ENCODE peak calls at places on chromosome 20, in ten cellular contexts. J, H, B, P, V, D, R, S, I and Z are unnamed samples.

GRCh38 chr20:20360464-20360863 is 7.4 kb upstream of the INSM1 start:
- DNase-seq in J (no peak), H (peak; percentile 80), B (no peak), P (peak; percentile 25), V (peak; percentile 42), D (no peak), R (no peak), S (peak; percentile 83), I (no peak), Z (peak; percentile 43)

GRCh38 chr20:50992336-50992732 is 30.6 kb downstream of the KCNG1 start:
- DNase-seq in J (no peak), H (no peak), B (peak; percentile 45), P (no peak), V (no peak), D (no peak), R (no peak), S (peak; percentile 81), I (no peak), Z (no peak)

GRCh38 chr20:61736001-61736635 is 329.6 kb downstream of the TAF4 start:
- DNase-seq in J (no peak), H (no peak), B (no peak), P (no peak), V (no peak), D (no peak), R (peak; percentile 27), S (no peak), I (no peak), Z (peak; percentile 19)

GRCh38 chr20:6994452-6994851 is 227.0 kb downstream of the BMP2 start:
- DNase-seq in J (no peak), H (no peak), B (no peak), P (peak; percentile 77), V (no peak), D (no peak), R (no peak), S (no peak), I (no peak), Z (no peak)

GRCh38 chr20:17066955-17067354 is 159.9 kb upstream of the PCSK2 start:
- DNase-seq in J (no peak), H (no peak), B (no peak), P (no peak), V (no peak), D (no peak), R (no peak), S (peak; percentile 72), I (no peak), Z (no peak)

GRCh38 chr20:13423472-13424173 is 202.5 kb downstream of the ISM1 start:
- DNase-seq in J (no peak), H (no peak), B (no peak), P (no peak), V (no peak), D (no peak), R (no peak), S (no peak), I (no peak), Z (no peak)

GRCh38 chr20:23066772-23067171 is 17.3 kb upstream of the THBD start:
- DNase-seq in J (no peak), H (no peak), B (no peak), P (no peak), V (no peak), D (no peak), R (no peak), S (no peak), I (no peak), Z (no peak)

GRCh38 chr20:47258745-47259695 is 97.5 kb downstream of the ZMYND8 start:
- DNase-seq in J (no peak), H (peak; percentile 24), B (no peak), P (peak; percentile 86), V (peak; percentile 97), D (no peak), R (no peak), S (no peak), I (peak; percentile 41), Z (no peak)

GRCh38 chr20:9769954-9770353 is 68.9 kb downstream of the PAK5 start:
- DNase-seq in J (no peak), H (no peak), B (no peak), P (no peak), V (no peak), D (no peak), R (no peak), S (no peak), I (no peak), Z (no peak)

GRCh38 chr20:22453244-22454080 is 130.9 kb downstream of the FOXA2 start:
- DNase-seq in J (no peak), H (peak; percentile 6), B (no peak), P (no peak), V (peak; percentile 27), D (no peak), R (no peak), S (no peak), I (no peak), Z (peak; percentile 62)

GRCh38 chr20:50794846-50795634 is at the start of gene BCAS4:
- DNase-seq in J (peak; percentile 82), H (peak; percentile 88), B (peak; percentile 66), P (peak; percentile 45), V (peak; percentile 61), D (peak; percentile 70), R (peak; percentile 80), S (peak; percentile 95), I (peak; percentile 51), Z (no peak)

GRCh38 chr20:57717797-57718196 is 8.0 kb upstream of the PMEPA1 start:
- DNase-seq in J (no peak), H (no peak), B (no peak), P (peak; percentile 74), V (peak; percentile 64), D (no peak), R (no peak), S (no peak), I (no peak), Z (no peak)

GRCh38 chr20:61065853-61066252 is 186.2 kb upstream of the CDH4 start:
- DNase-seq in J (no peak), H (no peak), B (no peak), P (no peak), V (no peak), D (no peak), R (no peak), S (peak; percentile 65), I (no peak), Z (no peak)

GRCh38 chr20:49712118-49712517 is 1.6 kb downstream of the B4GALT5 start:
- DNase-seq in J (no peak), H (no peak), B (no peak), P (no peak), V (no peak), D (no peak), R (no peak), S (no peak), I (no peak), Z (no peak)

GRCh38 chr20:25637247-25637646 is 13.4 kb upstream of the NANP start:
- DNase-seq in J (no peak), H (no peak), B (no peak), P (no peak), V (no peak), D (no peak), R (no peak), S (no peak), I (no peak), Z (no peak)

DNA sequence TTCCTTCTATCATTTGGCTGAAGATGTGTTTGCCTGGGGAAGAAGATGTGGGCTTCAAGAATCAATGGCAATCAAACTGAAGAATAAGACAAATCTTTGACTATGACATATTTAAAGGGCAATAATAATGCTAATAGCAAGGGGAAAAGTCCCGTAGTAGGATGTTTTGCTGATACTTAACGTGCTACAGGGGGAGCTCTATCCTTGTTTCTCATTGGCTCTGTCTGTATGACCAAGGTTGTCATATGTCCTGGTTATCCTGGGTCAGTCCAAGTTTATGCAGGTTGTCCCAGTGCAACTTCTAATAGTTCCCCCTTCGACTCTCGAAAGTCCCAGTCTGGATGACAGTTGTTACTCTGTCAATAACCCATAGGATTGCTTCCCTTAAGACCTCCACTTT is 321.3 kb downstream of the DHX35 start:
- DNase-seq in J (no peak), H (no peak), B (no peak), P (no peak), V (no peak), D (no peak), R (no peak), S (no peak), I (no peak), Z (no peak)
- H3K27ac ChIP-seq in J (no peak overlapping the region), H (no peak overlapping the region), B (no peak overlapping the region), P (no peak overlapping the region), V (no peak overlapping the region), D (no peak overlapping the region), R (no peak overlapping the region), S (no peak overlapping the region), I (no peak overlapping the region), Z (peak overlapping the region; percentile 37)

DNA sequence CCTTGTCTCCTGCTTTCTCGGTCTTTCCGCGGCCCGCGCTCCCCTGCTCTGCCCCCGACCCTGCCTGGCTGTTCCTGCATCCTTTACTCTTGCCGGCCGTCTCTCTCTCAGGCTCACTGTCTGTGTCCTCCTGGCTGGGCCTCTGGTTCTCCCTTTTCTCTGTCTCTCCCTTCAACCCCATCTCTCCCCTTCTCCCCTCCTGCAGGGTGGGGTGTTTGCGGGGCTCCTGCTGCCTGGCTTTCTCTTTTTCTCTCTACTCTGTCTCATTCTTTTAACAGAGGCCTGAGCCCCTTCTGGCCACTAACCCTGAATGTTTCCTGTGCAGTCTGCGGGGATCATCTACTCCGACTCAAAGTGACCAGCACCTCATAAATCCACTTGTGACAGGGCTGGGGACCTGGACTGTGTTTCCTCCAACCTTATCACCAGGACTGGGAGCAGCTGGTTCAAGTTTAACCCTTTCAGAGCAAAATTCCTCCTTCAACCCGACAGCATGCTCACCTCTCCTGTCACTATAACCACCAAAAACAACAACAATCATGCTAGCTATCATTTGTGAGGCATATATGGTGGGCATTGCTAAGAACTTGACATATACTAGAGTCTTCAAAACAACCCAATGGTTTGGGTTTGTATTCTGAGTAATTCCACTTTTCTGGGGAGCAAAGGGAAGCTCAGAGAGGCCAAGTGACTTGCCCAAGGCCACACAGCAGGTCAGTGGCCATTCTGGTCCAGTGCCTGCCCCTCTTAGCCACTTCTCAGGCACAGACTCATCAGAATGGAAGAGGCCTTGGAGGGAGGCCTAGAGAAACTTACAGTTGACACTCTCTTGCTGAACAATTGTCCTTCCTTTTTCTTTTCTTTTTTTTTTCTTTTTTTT is 811 bp upstream of the RSPO4 start:
- DNase-seq in J (no peak), H (no peak), B (no peak), P (no peak), V (no peak), D (no peak), R (no peak), S (peak; percentile 77), I (no peak), Z (no peak)
- H3K4me3 ChIP-seq in J (no peak overlapping the region), H (no peak overlapping the region), B (peak overlapping the region; percentile 48), P (no peak overlapping the region), V (no peak overlapping the region), D (peak overlapping the region; percentile 44), R (no peak overlapping the region), S (peak overlapping the region; percentile 69), I (no peak overlapping the region), Z (no peak overlapping the region)

DNA sequence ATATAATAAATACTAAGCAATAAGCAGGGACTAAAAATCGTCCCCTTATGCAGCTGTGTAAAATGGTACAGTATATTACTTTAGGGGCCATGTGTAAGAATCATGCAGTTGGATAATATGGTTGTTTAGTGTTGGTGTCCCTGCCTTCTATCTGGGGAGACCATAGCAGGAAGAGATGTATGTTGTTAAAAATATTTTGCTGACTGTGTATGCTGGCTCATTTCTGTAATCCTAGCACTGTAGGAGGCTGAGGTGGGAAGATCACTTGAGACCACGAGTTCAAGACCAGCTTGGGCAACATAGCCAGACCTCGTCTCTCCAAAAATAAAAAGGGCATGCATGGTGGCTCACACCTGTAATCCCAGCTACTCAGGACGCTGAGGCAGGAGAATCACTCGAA is 5.6 kb downstream of the PANK2 start:
- DNase-seq in J (no peak), H (no peak), B (no peak), P (no peak), V (no peak), D (no peak), R (no peak), S (no peak), I (no peak), Z (no peak)
- H3K4me1 ChIP-seq in J (peaks cover 29% of the 10 kb centered on the region), H (peaks cover 24% of the 10 kb centered on the region), B (peaks cover 6% of the 10 kb centered on the region), P (peaks cover 35% of the 10 kb centered on the region), V (peaks cover 38% of the 10 kb centered on the region), D (peaks cover 29% of the 10 kb centered on the region), R (peaks cover 40% of the 10 kb centered on the region), S (peaks cover 3% of the 10 kb centered on the region), I (no peaks in the 10 kb centered on the region), Z (peaks cover 45% of the 10 kb centered on the region)

GRCh38 chr20:33442136-33443005 is 1.2 kb downstream of the SNTA1 start:
- DNase-seq in J (no peak), H (no peak), B (no peak), P (no peak), V (no peak), D (no peak), R (no peak), S (no peak), I (no peak), Z (no peak)
- H3K27ac ChIP-seq in J (no peak overlapping the region), H (no peak overlapping the region), B (no peak overlapping the region), P (no peak overlapping the region), V (no peak overlapping the region), D (peak overlapping the region; percentile 79), R (peak overlapping the region; percentile 90), S (no peak overlapping the region), I (peak overlapping the region; percentile 93), Z (no peak overlapping the region)